ENCODE peak calls at places on chromosomes 12 and 14, in four cellular contexts. One of them, this sample, is unnamed.

GRCh38 chr12:54007538-54008259 is 1.1 kb upstream of the HOXC8 start:
- DNase-seq in fibroblast of the aortic adventitia: no peak
- DNase-seq in fibroblast of mammary gland: no peak
- DNase-seq in fibroblast of lung: no peak
- DNase-seq in this sample: no peak

GRCh38 chr12:42440608-42441007 is 114.6 kb downstream of the PPHLN1 start:
- DNase-seq in fibroblast of lung: no peak
- DNase-seq in fibroblast of the aortic adventitia: no peak
- DNase-seq in fibroblast of mammary gland: no peak
- DNase-seq in this sample: no peak

GRCh38 chr12:19154696-19155095 is 25.2 kb downstream of the PLEKHA5 start:
- DNase-seq in fibroblast of mammary gland: peak
- DNase-seq in fibroblast of lung: peak
- DNase-seq in fibroblast of the aortic adventitia: peak
- DNase-seq in this sample: no peak

GRCh38 chr14:73771848-73772705 is 57.9 kb upstream of the PNMA1 start:
- DNase-seq in fibroblast of lung: peak
- DNase-seq in fibroblast of mammary gland: peak
- DNase-seq in fibroblast of the aortic adventitia: peak
- DNase-seq in this sample: peak

GRCh38 chr14:99001241-99001640 is 270.8 kb downstream of the BCL11B start:
- DNase-seq in fibroblast of mammary gland: no peak
- DNase-seq in fibroblast of lung: no peak
- DNase-seq in fibroblast of the aortic adventitia: no peak
- DNase-seq in this sample: no peak

GRCh38 chr14:68377459-68377858 is 415.4 kb downstream of the ZFP36L1 start:
- DNase-seq in fibroblast of lung: no peak
- DNase-seq in fibroblast of mammary gland: peak
- DNase-seq in fibroblast of the aortic adventitia: peak
- DNase-seq in this sample: peak

GRCh38 chr12:15859136-15859535 is 23.1 kb upstream of the STRAP start:
- DNase-seq in fibroblast of lung: peak
- DNase-seq in fibroblast of the aortic adventitia: no peak
- DNase-seq in fibroblast of mammary gland: no peak
- DNase-seq in this sample: no peak

GRCh38 chr12:52022841-52023181 is 16.1 kb downstream of the TAMALIN start:
- DNase-seq in fibroblast of the aortic adventitia: no peak
- DNase-seq in fibroblast of mammary gland: no peak
- DNase-seq in fibroblast of lung: no peak
- DNase-seq in this sample: peak

GRCh38 chr12:100293017-100293416 is 26.0 kb downstream of the SCYL2 start:
- DNase-seq in fibroblast of the aortic adventitia: no peak
- DNase-seq in fibroblast of lung: no peak
- DNase-seq in fibroblast of mammary gland: no peak
- DNase-seq in this sample: no peak

GRCh38 chr12:726281-727140 is 25.9 kb upstream of the WNK1 start:
- DNase-seq in fibroblast of the aortic adventitia: peak
- DNase-seq in fibroblast of lung: peak
- DNase-seq in fibroblast of mammary gland: peak
- DNase-seq in this sample: no peak

GRCh38 chr14:55568618-55569017 is 11.4 kb upstream of the KTN1 start:
- DNase-seq in fibroblast of lung: no peak
- DNase-seq in fibroblast of the aortic adventitia: no peak
- DNase-seq in fibroblast of mammary gland: no peak
- DNase-seq in this sample: no peak

GRCh38 chr14:105525861-105526780 is at the start of gene TMEM121:
- DNase-seq in fibroblast of lung: no peak
- DNase-seq in fibroblast of the aortic adventitia: no peak
- DNase-seq in fibroblast of mammary gland: no peak
- DNase-seq in this sample: peak

GRCh38 chr12:55935742-55936151 is 4.8 kb downstream of the DGKA start:
- DNase-seq in fibroblast of mammary gland: no peak
- DNase-seq in fibroblast of the aortic adventitia: no peak
- DNase-seq in fibroblast of lung: no peak
- DNase-seq in this sample: peak

GRCh38 chr12:8894986-8895385 is 19.3 kb upstream of the PHC1 start:
- DNase-seq in fibroblast of mammary gland: no peak
- DNase-seq in fibroblast of the aortic adventitia: no peak
- DNase-seq in fibroblast of lung: no peak
- DNase-seq in this sample: no peak

GRCh38 chr12:108573310-108573709 is 10.9 kb downstream of the ISCU start:
- DNase-seq in fibroblast of lung: no peak
- DNase-seq in fibroblast of mammary gland: peak
- DNase-seq in fibroblast of the aortic adventitia: no peak
- DNase-seq in this sample: no peak

GRCh38 chr14:54683882-54684794 is 117.2 kb downstream of the SAMD4A start:
- DNase-seq in fibroblast of mammary gland: peak
- DNase-seq in fibroblast of the aortic adventitia: peak
- DNase-seq in fibroblast of lung: peak
- DNase-seq in this sample: no peak

GRCh38 chr14:57617510-57617909 is 123.9 kb upstream of the CCDC198 start:
- DNase-seq in fibroblast of the aortic adventitia: no peak
- DNase-seq in fibroblast of mammary gland: no peak
- DNase-seq in fibroblast of lung: no peak
- DNase-seq in this sample: no peak

GRCh38 chr12:32586390-32586789 is 92.7 kb upstream of the DNM1L start:
- DNase-seq in fibroblast of the aortic adventitia: peak
- DNase-seq in fibroblast of lung: peak
- DNase-seq in fibroblast of mammary gland: peak
- DNase-seq in this sample: no peak

GRCh38 chr12:62660763-62661162 is 194.1 kb downstream of the MON2 start:
- DNase-seq in fibroblast of lung: peak
- DNase-seq in fibroblast of the aortic adventitia: peak
- DNase-seq in fibroblast of mammary gland: peak
- DNase-seq in this sample: no peak

GRCh38 chr12:15208140-15208539 is 13.1 kb downstream of the RERG start:
- DNase-seq in fibroblast of mammary gland: peak
- DNase-seq in fibroblast of lung: peak
- DNase-seq in fibroblast of the aortic adventitia: peak
- DNase-seq in this sample: no peak

GRCh38 chr12:23694920-23695319 is 254.6 kb downstream of the SOX5 start:
- DNase-seq in fibroblast of the aortic adventitia: no peak
- DNase-seq in fibroblast of lung: no peak
- DNase-seq in fibroblast of mammary gland: no peak
- DNase-seq in this sample: no peak

GRCh38 chr12:57620936-57621496 is 9.8 kb downstream of the ARHGEF25 start:
- DNase-seq in fibroblast of the aortic adventitia: no peak
- DNase-seq in fibroblast of mammary gland: no peak
- DNase-seq in fibroblast of lung: no peak
- DNase-seq in this sample: no peak

GRCh38 chr12:49365542-49365941 is 1.7 kb upstream of the SPATS2 start:
- DNase-seq in fibroblast of lung: peak
- DNase-seq in fibroblast of mammary gland: peak
- DNase-seq in fibroblast of the aortic adventitia: peak
- DNase-seq in this sample: no peak

GRCh38 chr12:13112968-13113367 is 9.5 kb upstream of the GSG1 start:
- DNase-seq in fibroblast of the aortic adventitia: no peak
- DNase-seq in fibroblast of lung: no peak
- DNase-seq in fibroblast of mammary gland: no peak
- DNase-seq in this sample: no peak

GRCh38 chr12:63882844-63883243 is 38.3 kb downstream of the SRGAP1 start:
- DNase-seq in fibroblast of mammary gland: peak
- DNase-seq in fibroblast of the aortic adventitia: no peak
- DNase-seq in fibroblast of lung: peak
- DNase-seq in this sample: no peak

GRCh38 chr12:27491226-27491625 is 32.8 kb upstream of the PPFIBP1 start:
- DNase-seq in fibroblast of mammary gland: no peak
- DNase-seq in fibroblast of lung: no peak
- DNase-seq in fibroblast of the aortic adventitia: no peak
- DNase-seq in this sample: no peak

GRCh38 chr12:108575199-108575912 is 13.0 kb downstream of the ISCU start:
- DNase-seq in fibroblast of lung: no peak
- DNase-seq in fibroblast of mammary gland: no peak
- DNase-seq in fibroblast of the aortic adventitia: peak
- DNase-seq in this sample: no peak

GRCh38 chr12:93996321-93996720 is 152.1 kb upstream of the PLXNC1 start:
- DNase-seq in fibroblast of lung: no peak
- DNase-seq in fibroblast of mammary gland: no peak
- DNase-seq in fibroblast of the aortic adventitia: no peak
- DNase-seq in this sample: no peak

GRCh38 chr12:83826112-83826511 is 1086.5 kb downstream of the SLC6A15 start:
- DNase-seq in fibroblast of mammary gland: peak
- DNase-seq in fibroblast of the aortic adventitia: peak
- DNase-seq in fibroblast of lung: peak
- DNase-seq in this sample: no peak

GRCh38 chr12:8989425-8989824 is at the start of gene KLRG1:
- DNase-seq in fibroblast of lung: no peak
- DNase-seq in fibroblast of mammary gland: no peak
- DNase-seq in fibroblast of the aortic adventitia: no peak
- DNase-seq in this sample: no peak

GRCh38 chr12:53299101-53299453 is 418 bp upstream of the MYG1 start:
- DNase-seq in fibroblast of the aortic adventitia: peak
- DNase-seq in fibroblast of mammary gland: peak
- DNase-seq in fibroblast of lung: peak
- DNase-seq in this sample: no peak

GRCh38 chr12:43937947-43938346 is 102.1 kb downstream of the TMEM117 start:
- DNase-seq in fibroblast of the aortic adventitia: peak
- DNase-seq in fibroblast of mammary gland: peak
- DNase-seq in fibroblast of lung: peak
- DNase-seq in this sample: no peak

GRCh38 chr12:54588110-54588831 is at the start of gene PPP1R1A:
- DNase-seq in fibroblast of lung: no peak
- DNase-seq in fibroblast of mammary gland: no peak
- DNase-seq in fibroblast of the aortic adventitia: no peak
- DNase-seq in this sample: peak

GRCh38 chr12:39138268-39138667 is 232.9 kb upstream of the CPNE8 start:
- DNase-seq in fibroblast of the aortic adventitia: no peak
- DNase-seq in fibroblast of lung: no peak
- DNase-seq in fibroblast of mammary gland: no peak
- DNase-seq in this sample: no peak

GRCh38 chr14:101595349-101595748 is 34.1 kb downstream of the DIO3 start:
- DNase-seq in fibroblast of mammary gland: no peak
- DNase-seq in fibroblast of the aortic adventitia: no peak
- DNase-seq in fibroblast of lung: no peak
- DNase-seq in this sample: no peak

GRCh38 chr12:11771895-11772502 is 122.5 kb downstream of the ETV6 start:
- DNase-seq in fibroblast of mammary gland: peak
- DNase-seq in fibroblast of lung: peak
- DNase-seq in fibroblast of the aortic adventitia: no peak
- DNase-seq in this sample: no peak

GRCh38 chr14:77243853-77244252 is 27.2 kb downstream of the NGB start:
- DNase-seq in fibroblast of mammary gland: no peak
- DNase-seq in fibroblast of the aortic adventitia: no peak
- DNase-seq in fibroblast of lung: no peak
- DNase-seq in this sample: no peak

GRCh38 chr14:22544881-22545420 is 44.1 kb downstream of the DAD1 start:
- DNase-seq in fibroblast of the aortic adventitia: no peak
- DNase-seq in fibroblast of lung: no peak
- DNase-seq in fibroblast of mammary gland: no peak
- DNase-seq in this sample: no peak

GRCh38 chr14:22547948-22548750 is 40.9 kb downstream of the DAD1 start:
- DNase-seq in fibroblast of lung: no peak
- DNase-seq in fibroblast of the aortic adventitia: no peak
- DNase-seq in fibroblast of mammary gland: no peak
- DNase-seq in this sample: no peak

GRCh38 chr14:22545842-22546721 is 42.9 kb downstream of the DAD1 start:
- DNase-seq in fibroblast of mammary gland: peak
- DNase-seq in fibroblast of the aortic adventitia: peak
- DNase-seq in fibroblast of lung: peak
- DNase-seq in this sample: peak

GRCh38 chr14:22547309-22547947 is 41.6 kb downstream of the DAD1 start:
- DNase-seq in fibroblast of mammary gland: no peak
- DNase-seq in fibroblast of the aortic adventitia: no peak
- DNase-seq in fibroblast of lung: no peak
- DNase-seq in this sample: no peak

DNA sequence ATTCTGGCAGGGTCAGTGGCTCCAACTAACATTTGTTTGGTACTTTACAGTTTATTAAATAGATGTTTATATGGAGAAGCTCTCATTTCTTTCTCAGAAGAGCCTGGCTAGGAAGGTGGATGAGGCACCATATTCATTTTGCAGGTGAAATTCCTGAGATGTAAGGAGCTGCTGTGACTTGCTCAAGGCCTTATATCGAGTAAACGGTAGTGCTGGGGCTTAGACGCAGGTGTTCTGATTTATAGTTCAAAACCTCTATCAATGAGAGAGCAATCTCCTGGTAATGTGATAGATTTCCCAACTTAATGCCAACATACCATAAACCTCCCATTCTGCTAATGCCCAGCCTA is 42.3 kb downstream of the DAD1 start:
- DNase-seq in fibroblast of the aortic adventitia: no peak
- DNase-seq in fibroblast of lung: no peak
- DNase-seq in fibroblast of mammary gland: no peak
- DNase-seq in this sample: no peak
- H3K4me3 ChIP-seq in fibroblast of the aortic adventitia: no peak
- H3K4me3 ChIP-seq in fibroblast of lung: no peak
- H3K4me3 ChIP-seq in fibroblast of mammary gland: no peak
- H3K4me3 ChIP-seq in this sample: no peak

GRCh38 chr12:31368666-31369361 is 42.9 kb upstream of the SINHCAF start:
- DNase-seq in fibroblast of mammary gland: no peak
- DNase-seq in fibroblast of lung: no peak
- DNase-seq in fibroblast of the aortic adventitia: no peak
- DNase-seq in this sample: no peak
- H3K4me3 ChIP-seq in fibroblast of mammary gland: no peak
- H3K4me3 ChIP-seq in fibroblast of lung: no peak
- H3K4me3 ChIP-seq in fibroblast of the aortic adventitia: no peak
- H3K4me3 ChIP-seq in this sample: no peak

GRCh38 chr12:95546491-95546813 is 4.8 kb downstream of the USP44 start:
- DNase-seq in fibroblast of lung: no peak
- DNase-seq in fibroblast of mammary gland: no peak
- DNase-seq in fibroblast of the aortic adventitia: no peak
- DNase-seq in this sample: no peak
- H3K4me3 ChIP-seq in fibroblast of lung: no peak
- H3K4me3 ChIP-seq in fibroblast of mammary gland: no peak
- H3K4me3 ChIP-seq in fibroblast of the aortic adventitia: no peak
- H3K4me3 ChIP-seq in this sample: no peak

DNA sequence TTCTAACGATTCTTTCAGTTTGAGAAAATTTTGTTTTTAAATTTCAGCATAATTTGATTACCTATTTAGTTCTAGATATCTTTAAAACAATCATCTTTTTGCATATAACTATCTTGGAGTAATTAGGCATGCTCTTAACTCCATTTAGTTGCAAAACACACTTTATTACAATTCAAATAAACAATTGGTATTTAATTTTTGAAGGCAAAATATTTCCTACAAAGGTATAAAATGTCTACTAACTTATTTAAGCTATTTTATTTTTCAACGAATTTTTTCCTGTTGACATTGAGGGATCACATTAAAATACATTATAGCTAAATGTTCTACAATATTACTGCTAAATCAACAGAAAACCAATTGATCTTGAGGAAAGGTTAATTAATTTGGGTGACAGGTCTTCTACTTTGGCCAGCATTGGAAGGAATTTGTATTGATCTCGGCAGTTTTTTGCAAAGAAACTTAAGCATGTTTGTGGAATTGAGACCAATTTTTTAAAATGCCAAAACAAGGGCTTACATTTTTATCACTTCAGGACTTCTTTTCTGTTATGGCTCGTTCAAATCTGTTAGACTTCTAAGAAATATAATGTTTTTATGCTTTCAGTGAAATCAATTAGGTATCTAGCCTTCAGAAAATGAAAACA is 8.1 kb downstream of the FOXA1 start:
- DNase-seq in fibroblast of the aortic adventitia: no peak
- DNase-seq in fibroblast of mammary gland: no peak
- DNase-seq in fibroblast of lung: no peak
- DNase-seq in this sample: no peak
- H3K4me3 ChIP-seq in fibroblast of the aortic adventitia: no peak
- H3K4me3 ChIP-seq in fibroblast of mammary gland: no peak
- H3K4me3 ChIP-seq in fibroblast of lung: no peak
- H3K4me3 ChIP-seq in this sample: no peak

GRCh38 chr14:44896275-44897040 is 65.3 kb downstream of the KLHL28 start:
- DNase-seq in fibroblast of the aortic adventitia: no peak
- DNase-seq in fibroblast of lung: no peak
- DNase-seq in fibroblast of mammary gland: no peak
- DNase-seq in this sample: no peak
- H3K4me3 ChIP-seq in fibroblast of the aortic adventitia: peak
- H3K4me3 ChIP-seq in fibroblast of lung: no peak
- H3K4me3 ChIP-seq in fibroblast of mammary gland: no peak
- H3K4me3 ChIP-seq in this sample: peak